ENCODE peak calls at places on chromosomes 7 and 10, in eight cellular contexts. E is hepatocyte; N is lower lobe of right lung; C is ACHN; L is AG20443; G is stimulated activated CD8-positive, alpha-beta memory T cell treated with anti-CD3 and anti-CD28 coated beads, Interleukin-7, amount 100 ng/mL, for 1 hour; B is kidney; S is choroid plexus epithelial cell. W is an unnamed sample.

GRCh38 chr10:77846718-77847311 is 79.7 kb downstream of the DLG5 start:
- DNase-seq in E (peak), N (peak), C (peak), L (peak), G (peak), B (peak), S (peak), W (peak)

GRCh38 chr7:1117321-1117928 is 29.5 kb downstream of the GPER1 start:
- DNase-seq in E (no peak), N (peak), C (no peak), L (no peak), G (no peak), B (no peak), S (no peak), W (no peak)

GRCh38 chr7:69457912-69458491 is 140.3 kb upstream of the AUTS2 start:
- DNase-seq in E (peak), N (no peak), C (no peak), L (peak), G (no peak), B (no peak), S (no peak), W (peak)

GRCh38 chr7:41879424-41879823 is 176.5 kb upstream of the INHBA start:
- DNase-seq in E (no peak), N (no peak), C (no peak), L (no peak), G (no peak), B (no peak), S (no peak), W (no peak)

GRCh38 chr7:114530074-114530611 is 115.5 kb downstream of the FOXP2 start:
- DNase-seq in E (peak), N (no peak), C (no peak), L (peak), G (no peak), B (no peak), S (peak), W (no peak)

GRCh38 chr7:32062150-32062549 is 8.1 kb downstream of the PDE1C start:
- DNase-seq in E (peak), N (peak), C (peak), L (peak), G (no peak), B (no peak), S (peak), W (peak)

GRCh38 chr10:73920084-73920483 is 9.2 kb downstream of the PLAU start:
- DNase-seq in E (no peak), N (no peak), C (no peak), L (peak), G (no peak), B (peak), S (no peak), W (no peak)

GRCh38 chr10:79266543-79267312 is 80.5 kb upstream of the PPIF start:
- DNase-seq in E (peak), N (peak), C (peak), L (peak), G (no peak), B (peak), S (peak), W (no peak)

GRCh38 chr7:1140481-1141104 is 19.4 kb downstream of the ZFAND2A start:
- DNase-seq in E (no peak), N (no peak), C (no peak), L (no peak), G (no peak), B (peak), S (no peak), W (no peak)